ENCODE peak calls at places on chromosomes 1 and 21, in seven cellular contexts. D, A, F, R, C, U and N are unnamed samples.

GRCh38 chr1:73556270-73556669 is 641.7 kb downstream of the LRRIQ3 start:
- DNase-seq in A (no peak), R (no peak), F (no peak), D (no peak), U (no peak), C (peak; percentile 1), N (no peak)

GRCh38 chr1:236685205-236685916 is 938 bp upstream of the ACTN2 start:
- DNase-seq in D (no peak), F (no peak), A (no peak), U (no peak), C (no peak), R (no peak), N (no peak)

GRCh38 chr1:216475659-216476276 is 52.5 kb upstream of the USH2A start:
- DNase-seq in F (no peak), D (no peak), R (no peak), C (no peak), A (no peak), U (no peak), N (no peak)

GRCh38 chr1:53546409-53547155 is 87.4 kb downstream of the DMRTB1 start:
- DNase-seq in C (no peak), R (no peak), D (no peak), A (no peak), U (no peak), F (no peak), N (no peak)

GRCh38 chr1:208231929-208232360 is 12.2 kb downstream of the PLXNA2 start:
- DNase-seq in F (no peak), U (peak; percentile 86), R (no peak), D (peak; percentile 31), C (peak; percentile 36), A (no peak), N (peak; percentile 88)

GRCh38 chr21:34882719-34883131 is 166.4 kb downstream of the RUNX1 start:
- DNase-seq in C (no peak), U (no peak), F (no peak), A (no peak), R (no peak), D (no peak), N (no peak)

GRCh38 chr1:27525296-27526271 is 35.6 kb upstream of the WASF2 start:
- DNase-seq in U (peak; percentile 91), R (no peak), A (peak; percentile 83), C (peak; percentile 58), F (no peak), D (peak; percentile 72), N (peak; percentile 38)

GRCh38 chr1:107244734-107245495 is 104.1 kb downstream of the NTNG1 start:
- DNase-seq in A (no peak), U (no peak), D (no peak), F (no peak), C (no peak), R (no peak), N (no peak)

GRCh38 chr1:151458936-151459330 is 361 bp downstream of the POGZ start:
- DNase-seq in F (peak; percentile 52), A (peak; percentile 74), U (peak; percentile 75), C (peak; percentile 83), R (peak; percentile 57), D (peak; percentile 89), N (peak; percentile 62)

GRCh38 chr1:116067564-116067887 is 43.7 kb upstream of the MAB21L3 start:
- DNase-seq in R (no peak), D (no peak), F (no peak), A (no peak), C (peak; percentile 92), U (peak; percentile 67), N (no peak)

GRCh38 chr1:23159963-23160877 is 8.4 kb downstream of the LUZP1 start:
- DNase-seq in C (no peak), R (no peak), D (no peak), U (no peak), F (no peak), A (no peak), N (no peak)

GRCh38 chr1:232900818-232901217 is 49.6 kb upstream of the NTPCR start:
- DNase-seq in U (no peak), D (no peak), C (no peak), F (no peak), R (no peak), A (no peak), N (no peak)

GRCh38 chr21:41333752-41334151 is 17.2 kb downstream of the FAM3B start:
- DNase-seq in F (no peak), A (no peak), U (no peak), D (no peak), R (no peak), C (no peak), N (no peak)

GRCh38 chr1:59994302-59995198 is 68.0 kb upstream of the CYP2J2 start:
- DNase-seq in F (no peak), R (no peak), A (no peak), C (peak; percentile 87), U (peak; percentile 87), D (no peak), N (no peak)

GRCh38 chr1:147516157-147516917 is 25.0 kb upstream of the BCL9 start:
- DNase-seq in A (no peak), F (no peak), R (no peak), D (no peak), C (no peak), U (no peak), N (no peak)

GRCh38 chr1:14910947-14911721 is 242.4 kb upstream of the TMEM51 start:
- DNase-seq in C (peak; percentile 26), R (no peak), A (no peak), U (no peak), D (no peak), F (no peak), N (peak; percentile 51)
- H2AFZ ChIP-seq in C (peak overlapping the region; percentile 70), R (no peak overlapping the region), A (no peak overlapping the region), U (no peak overlapping the region), D (no peak overlapping the region), F (no peak overlapping the region), N (no peak overlapping the region)

GRCh38 chr1:25568834-25569598 is 25.6 kb downstream of the LDLRAP1 start:
- DNase-seq in U (peak; percentile 93), C (peak; percentile 98), A (no peak), D (no peak), R (no peak), F (peak; percentile 70), N (peak; percentile 79)
- H2AFZ ChIP-seq in U (no peak overlapping the region), C (peak overlapping the region; percentile 61), A (no peak overlapping the region), D (no peak overlapping the region), R (no peak overlapping the region), F (peak overlapping the region; percentile 49), N (no peak overlapping the region)

GRCh38 chr1:172823534-172823933 is 164.6 kb downstream of the FASLG start:
- DNase-seq in A (no peak), F (no peak), C (peak; percentile 69), R (no peak), D (no peak), U (peak; percentile 73), N (no peak)

GRCh38 chr1:172824199-172824598 is 165.3 kb downstream of the FASLG start:
- DNase-seq in R (no peak), D (no peak), A (no peak), F (no peak), U (no peak), C (peak; percentile 48), N (no peak)

GRCh38 chr1:172827841-172828240 is 168.9 kb downstream of the FASLG start:
- DNase-seq in D (no peak), C (no peak), F (no peak), A (no peak), R (no peak), U (no peak), N (no peak)

GRCh38 chr1:172827301-172827700 is 168.4 kb downstream of the FASLG start:
- DNase-seq in U (peak; percentile 83), A (no peak), R (no peak), F (no peak), C (no peak), D (no peak), N (no peak)

DNA sequence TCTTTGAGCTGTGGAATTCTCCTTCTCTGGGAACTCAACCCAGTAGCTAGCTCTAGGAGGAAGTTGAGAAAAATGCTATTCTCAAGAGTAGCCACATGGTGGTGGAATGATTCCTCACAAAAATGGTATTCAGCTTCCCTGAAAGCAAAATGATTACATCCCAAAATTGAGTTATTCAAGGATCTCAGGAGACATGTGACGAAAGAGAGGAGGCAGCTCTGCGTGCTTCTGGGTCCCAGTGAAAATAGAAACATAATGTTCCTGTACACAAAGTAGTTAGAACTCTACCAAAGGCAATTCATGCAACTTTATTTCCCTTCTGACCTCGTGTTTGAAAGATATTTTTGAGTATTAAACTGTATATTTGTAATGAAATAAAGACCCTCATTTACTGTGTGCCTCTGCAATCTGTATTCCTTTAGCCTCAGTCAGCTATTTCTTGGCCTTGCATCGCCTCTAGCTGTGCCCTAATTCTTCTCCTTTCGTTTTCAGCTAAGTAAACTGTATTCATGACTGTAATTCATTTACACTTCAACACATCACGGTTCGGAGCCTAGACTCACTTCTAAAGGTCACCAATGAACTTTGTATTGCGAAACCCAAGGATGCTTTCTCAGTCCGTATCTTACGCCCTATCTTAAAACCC is 167.3 kb downstream of the FASLG start:
- DNase-seq in U (peak; percentile 96), D (peak; percentile 39), F (peak; percentile 61), A (no peak), R (no peak), C (peak; percentile 92), N (peak; percentile 51)
- H2AFZ ChIP-seq in U (no peak overlapping the region), D (peak overlapping the region; percentile 46), F (no peak overlapping the region), A (no peak overlapping the region), R (peak overlapping the region; percentile 40), C (peak overlapping the region; percentile 54), N (no peak overlapping the region)

DNA sequence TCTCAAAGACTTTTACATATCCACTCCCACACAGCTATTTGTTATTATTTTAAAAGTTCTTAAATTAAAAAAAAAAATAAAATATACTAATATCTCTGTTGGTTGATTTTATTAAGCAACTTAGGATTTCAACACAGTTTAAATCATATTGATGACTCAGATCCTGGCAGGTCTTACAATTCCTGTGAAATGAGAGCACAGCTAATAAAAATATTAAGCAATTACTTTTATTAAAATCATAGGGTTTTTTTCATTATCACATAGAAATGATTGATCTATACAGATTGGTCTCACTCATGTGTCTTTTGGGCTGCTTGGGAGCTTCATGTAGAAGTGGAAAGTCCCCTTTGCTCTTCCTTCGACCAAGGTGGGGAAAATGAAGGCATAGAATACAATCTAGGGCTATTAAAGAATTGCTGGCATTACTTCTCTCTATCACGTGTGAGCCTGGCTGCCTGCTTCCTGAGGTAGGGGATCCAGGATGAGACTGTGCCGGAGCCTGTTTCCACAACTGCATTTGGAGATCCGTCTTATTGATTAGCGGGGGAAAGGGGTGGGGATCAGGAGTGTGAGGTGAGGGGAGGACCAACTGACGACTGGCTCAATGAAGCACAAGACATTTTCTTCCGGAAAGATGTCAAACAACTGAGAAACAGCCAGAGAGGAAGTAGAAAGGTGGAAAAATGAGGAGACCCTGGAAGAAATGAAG is 858.0 kb downstream of the USP25 start:
- DNase-seq in A (no peak), D (peak; percentile 12), F (no peak), U (peak; percentile 34), C (peak; percentile 89), R (no peak), N (no peak)
- H2AFZ ChIP-seq in A (no peak overlapping the region), D (peak overlapping the region; percentile 83), F (no peak overlapping the region), U (peak overlapping the region; percentile 85), C (peak overlapping the region; percentile 60), R (peak overlapping the region; percentile 32), N (peak overlapping the region; percentile 59)